ENCODE peak calls at places on chromosomes 6 and 20, in seven cellular contexts. Q is activated gamma-delta T cell treated with Interleukin-2 at 50 U/mL for 16 hours, C is A549, V is fibroblast of lung, F is RWPE1, B is transverse colon, X is endodermal cell. H is an unnamed sample.

GRCh38 chr6:168093071-168093505 is 14.1 kb upstream of the FRMD1 start:
- DNase-seq in Q (no peak), C (no peak), V (no peak), F (no peak), B (peak), X (no peak), H (no peak)

GRCh38 chr6:170096191-170096802 is 194.6 kb downstream of the DLL1 start:
- DNase-seq in Q (no peak), C (no peak), V (no peak), F (no peak), B (no peak), X (peak), H (peak)

GRCh38 chr6:134422426-134423231 is 104.7 kb upstream of the SGK1 start:
- DNase-seq in Q (no peak), C (peak), V (peak), F (peak), B (no peak), X (no peak), H (no peak)

GRCh38 chr6:135318728-135319469 is 137.8 kb downstream of the MYB start:
- DNase-seq in Q (no peak), C (no peak), V (no peak), F (no peak), B (no peak), X (no peak), H (no peak)

GRCh38 chr6:12339022-12339421 is 48.9 kb downstream of the EDN1 start:
- DNase-seq in Q (no peak), C (no peak), V (no peak), F (no peak), B (peak), X (no peak), H (no peak)

GRCh38 chr6:159819932-159820640 is 20.0 kb downstream of the PNLDC1 start:
- DNase-seq in Q (no peak), C (no peak), V (no peak), F (no peak), B (no peak), X (peak), H (peak)

GRCh38 chr20:62668441-62669027 is 26.2 kb downstream of the SLCO4A1 start:
- DNase-seq in Q (peak), C (peak), V (peak), F (peak), B (peak), X (peak), H (peak)

GRCh38 chr6:159170999-159171712 is 2.0 kb downstream of the FNDC1 start:
- DNase-seq in Q (no peak), C (no peak), V (peak), F (no peak), B (no peak), X (no peak), H (no peak)

GRCh38 chr20:9989066-9989724 is 45.6 kb upstream of the ANKEF1 start:
- DNase-seq in Q (no peak), C (no peak), V (peak), F (no peak), B (no peak), X (no peak), H (no peak)

GRCh38 chr20:4681441-4681840 is 40.3 kb upstream of the PRND start:
- DNase-seq in Q (no peak), C (no peak), V (no peak), F (no peak), B (no peak), X (no peak), H (no peak)

GRCh38 chr6:46220351-46221220 is 49.8 kb upstream of the ENPP5 start:
- DNase-seq in Q (no peak), C (no peak), V (no peak), F (no peak), B (no peak), X (no peak), H (no peak)

GRCh38 chr6:166627875-166628849 is 1.1 kb upstream of the RPS6KA2 start:
- DNase-seq in Q (peak), C (peak), V (peak), F (no peak), B (peak), X (peak), H (peak)

GRCh38 chr20:32980990-32981389 is 23.2 kb downstream of the SUN5 start:
- DNase-seq in Q (no peak), C (no peak), V (no peak), F (no peak), B (no peak), X (no peak), H (peak)

GRCh38 chr6:55220961-55221360 is 46.6 kb downstream of the HCRTR2 start:
- DNase-seq in Q (no peak), C (no peak), V (no peak), F (no peak), B (no peak), X (no peak), H (no peak)

GRCh38 chr6:170370413-170370812 is 63.9 kb downstream of the FAM120B start:
- DNase-seq in Q (no peak), C (no peak), V (no peak), F (peak), B (peak), X (no peak), H (no peak)

GRCh38 chr6:128412680-128413079 is 107.7 kb downstream of the PTPRK start:
- DNase-seq in Q (no peak), C (no peak), V (no peak), F (no peak), B (no peak), X (no peak), H (no peak)

GRCh38 chr6:144519429-144519828 is 234.3 kb downstream of the UTRN start:
- DNase-seq in Q (no peak), C (no peak), V (no peak), F (no peak), B (no peak), X (no peak), H (no peak)

GRCh38 chr6:16286151-16286522 is 47.8 kb downstream of the GMPR start:
- DNase-seq in Q (no peak), C (peak), V (peak), F (no peak), B (no peak), X (peak), H (peak)

H was measured in activated effector memory CD4-positive, alpha-beta T cell treated with anti-CD3 and anti-CD28 coated beads, Interleukin-2, amount 50 U/mL, for 16 hours.